ENCODE peak calls at places on chromosomes 11 and 22, in four cellular contexts. S is cardiac fibroblast, F is PC-3, V is left ventricle myocardium inferior. H is an unnamed sample.

GRCh38 chr11:44726278-44727113 is at the start of gene TSPAN18:
- DNase-seq in F (no peak), S (no peak), V (peak; percentile 31), H (no peak)

GRCh38 chr11:31262761-31263160 is 106.8 kb downstream of the DCDC1 start:
- DNase-seq in F (no peak), S (peak; percentile 5), V (no peak), H (peak; percentile 72)

GRCh38 chr22:43262990-43263644 is 76.2 kb upstream of the TTLL12 start:
- DNase-seq in V (peak; percentile 27), S (no peak), F (no peak), H (no peak)

GRCh38 chr22:41966607-41967240 is 2.5 kb upstream of the SEPTIN3 start:
- DNase-seq in V (no peak), F (peak; percentile 80), S (peak; percentile 95), H (peak; percentile 93)

GRCh38 chr11:69007978-69008381 is 5.1 kb downstream of the MRGPRF start:
- DNase-seq in S (no peak), F (no peak), V (no peak), H (no peak)

GRCh38 chr11:3849297-3849874 is 6.1 kb upstream of the STIM1 start:
- DNase-seq in F (peak; percentile 74), S (peak; percentile 66), V (no peak), H (peak; percentile 33)

GRCh38 chr11:85673422-85673821 is 8.5 kb upstream of the CREBZF start:
- DNase-seq in V (no peak), S (no peak), F (no peak), H (no peak)

GRCh38 chr22:19036523-19037273 is 85.5 kb downstream of the DGCR2 start:
- DNase-seq in S (peak; percentile 6), F (no peak), V (no peak), H (no peak)

GRCh38 chr11:96001037-96001436 is 77.1 kb upstream of the MTMR2 start:
- DNase-seq in F (no peak), S (peak; percentile 96), V (peak; percentile 77), H (peak; percentile 96)

GRCh38 chr22:48428556-48429371 is 1398.9 kb downstream of the BRD1 start:
- DNase-seq in S (peak; percentile 0), V (no peak), F (no peak), H (peak; percentile 95)

GRCh38 chr11:125342281-125342980 is 153.6 kb downstream of the FEZ1 start:
- DNase-seq in V (no peak), F (no peak), S (no peak), H (no peak)

GRCh38 chr11:58832246-58832645 is 12.3 kb downstream of the GLYATL2 start:
- DNase-seq in F (peak; percentile 78), V (no peak), S (no peak), H (no peak)

GRCh38 chr11:76637491-76638266 is 32.9 kb downstream of the LRRC32 start:
- DNase-seq in F (no peak), S (no peak), V (peak; percentile 78), H (no peak)

GRCh38 chr11:68545796-68546195 is 85.2 kb downstream of the PPP6R3 start:
- DNase-seq in V (no peak), F (peak; percentile 60), S (no peak), H (no peak)

GRCh38 chr11:77136074-77136473 is 8.0 kb downstream of the MYO7A start:
- DNase-seq in V (no peak), S (peak; percentile 59), F (peak; percentile 62), H (no peak)

GRCh38 chr11:117600976-117601708 is 195.9 kb downstream of the DSCAML1 start:
- DNase-seq in S (no peak), V (no peak), F (no peak), H (no peak)

GRCh38 chr11:85643255-85643654 is 4.5 kb upstream of the TMEM126A start:
- DNase-seq in S (no peak), V (peak; percentile 35), F (peak; percentile 46), H (no peak)

GRCh38 chr22:17836977-17837742 is 62.9 kb upstream of the BID start:
- DNase-seq in V (no peak), F (no peak), S (no peak), H (no peak)

GRCh38 chr22:46991666-46992065 is 229.2 kb downstream of the TBC1D22A start:
- DNase-seq in S (no peak), F (no peak), V (no peak), H (no peak)

GRCh38 chr11:102831128-102831708 is 12.2 kb downstream of the MMP3 start:
- DNase-seq in F (no peak), V (no peak), S (peak; percentile 53), H (peak; percentile 67)

GRCh38 chr11:75562836-75563484 is 907 bp downstream of the SERPINH1 start:
- DNase-seq in V (no peak), S (peak; percentile 84), F (peak; percentile 49), H (peak; percentile 67)

GRCh38 chr11:75563501-75563977 is 1.5 kb downstream of the SERPINH1 start:
- DNase-seq in V (no peak), S (no peak), F (no peak), H (no peak)

GRCh38 chr11:75565221-75565814 is 3.3 kb downstream of the SERPINH1 start:
- DNase-seq in S (peak; percentile 88), V (peak; percentile 69), F (peak; percentile 77), H (peak; percentile 81)

GRCh38 chr11:75562048-75562835 is at the start of gene SERPINH1:
- DNase-seq in F (peak; percentile 88), V (peak; percentile 89), S (peak; percentile 90), H (peak; percentile 90)

DNA sequence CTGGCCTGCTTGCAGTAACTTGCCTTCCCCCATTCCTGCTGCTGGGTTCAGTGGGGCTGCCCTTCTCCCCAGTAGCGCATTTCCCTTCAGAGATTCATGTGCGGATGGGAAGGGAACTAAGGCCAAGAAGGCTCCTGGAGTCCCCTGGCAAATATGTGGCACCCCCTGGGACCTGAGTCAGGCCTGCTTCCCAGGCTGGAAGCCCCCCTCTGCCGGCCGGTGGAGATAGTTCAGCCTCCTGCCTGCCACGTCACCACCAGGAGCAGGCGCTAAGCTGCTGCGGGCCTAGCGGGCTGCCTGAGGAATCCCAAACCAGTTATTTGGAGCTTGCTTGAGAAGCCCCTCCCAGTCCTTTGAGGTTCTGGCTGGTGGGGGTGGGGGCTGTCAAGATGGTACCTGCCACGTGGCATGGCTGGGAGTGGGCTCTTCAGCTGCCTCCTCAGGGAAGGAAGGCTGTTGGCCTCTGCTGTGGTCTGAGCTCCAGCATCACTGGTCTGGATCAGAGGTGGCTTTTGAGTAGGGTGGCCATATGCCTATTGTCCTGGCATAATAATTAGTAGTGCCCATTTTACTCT is 2.0 kb downstream of the SERPINH1 start:
- DNase-seq in F (no peak), S (peak; percentile 96), V (peak; percentile 64), H (peak; percentile 90)
- H3K4me3 ChIP-seq in F (peak overlapping the region; percentile 80), S (peak overlapping the region; percentile 98), V (peak overlapping the region; percentile 90), H (peak overlapping the region; percentile 99)

DNA sequence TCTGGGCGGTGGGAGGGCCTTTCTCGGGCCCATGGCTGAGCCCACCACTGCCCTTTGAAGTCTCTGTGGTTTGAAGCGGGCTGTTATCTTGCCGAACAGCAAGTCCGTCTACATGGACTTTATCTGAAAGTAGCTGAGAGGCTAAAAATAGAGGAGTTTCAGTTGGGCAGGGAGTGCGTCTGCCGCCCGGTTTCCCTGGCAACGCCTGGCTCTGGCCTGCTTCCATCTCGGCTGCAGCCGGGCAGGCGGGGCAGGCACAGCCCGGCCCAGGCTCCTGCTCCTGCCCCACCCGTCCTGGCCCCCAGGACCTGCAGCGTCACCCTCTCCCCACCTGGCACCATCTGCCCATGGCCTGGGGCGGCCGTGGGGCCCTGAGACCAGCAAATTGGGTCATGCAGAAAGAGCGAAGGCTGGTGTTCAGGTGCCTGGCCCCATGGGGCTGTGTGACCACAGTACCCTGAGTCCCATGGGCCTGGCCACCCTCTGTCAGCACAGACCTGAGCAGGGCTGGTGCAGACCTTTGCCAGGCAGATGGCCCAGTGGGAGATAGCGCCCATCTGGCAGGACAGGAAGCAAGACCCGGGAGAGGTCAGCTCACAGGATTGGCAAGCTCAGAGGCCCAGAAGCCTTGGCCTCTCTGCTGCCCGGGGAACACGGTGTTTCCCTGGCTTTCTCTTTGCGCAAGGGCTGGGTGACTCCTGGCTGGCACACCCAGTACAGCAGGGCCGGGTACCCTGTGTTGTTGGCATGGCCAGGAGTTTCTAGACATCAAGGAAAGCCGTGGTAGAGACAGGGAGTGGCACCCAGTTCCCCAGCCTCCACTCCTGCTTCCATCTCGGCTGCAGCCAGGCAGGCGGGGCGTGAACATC is 79.1 kb upstream of the KCNQ1OT1 start:
- DNase-seq in S (peak; percentile 37), V (peak; percentile 78), F (peak; percentile 33), H (peak; percentile 63)
- TF ChIP-seq CTCF in S (no peak), V (peak; percentile 57), F (no peak), H (no peak)

GRCh38 chr11:65710424-65710823 is 1.6 kb upstream of the KAT5 start:
- DNase-seq in V (no peak), S (peak; percentile 40), F (no peak), H (no peak)
- H3K4me3 ChIP-seq in V (no peak overlapping the region), S (no peak overlapping the region), F (no peak overlapping the region), H (no peak overlapping the region)

GRCh38 chr22:38518620-38519019 is 12.5 kb upstream of the DDX17 start:
- DNase-seq in F (no peak), S (no peak), V (no peak), H (no peak)

GRCh38 chr22:38513063-38513462 is 7.0 kb upstream of the DDX17 start:
- DNase-seq in S (no peak), V (no peak), F (peak; percentile 3), H (no peak)
- TF ChIP-seq CTCF in S (no peak), V (peak; percentile 43), F (peak; percentile 21), H (no peak)

GRCh38 chr11:119373059-119373875 is 8.2 kb downstream of the USP2 start:
- DNase-seq in S (no peak), F (no peak), V (no peak), H (no peak)

GRCh38 chr11:119375629-119376196 is 5.8 kb downstream of the USP2 start:
- DNase-seq in V (peak; percentile 85), F (no peak), S (peak; percentile 75), H (peak; percentile 60)

GRCh38 chr11:119376197-119376847 is 5.2 kb downstream of the USP2 start:
- DNase-seq in V (peak; percentile 62), F (no peak), S (no peak), H (no peak)

GRCh38 chr11:119373917-119374631 is 7.4 kb downstream of the USP2 start:
- DNase-seq in V (peak; percentile 66), F (peak; percentile 89), S (peak; percentile 79), H (peak; percentile 72)

DNA sequence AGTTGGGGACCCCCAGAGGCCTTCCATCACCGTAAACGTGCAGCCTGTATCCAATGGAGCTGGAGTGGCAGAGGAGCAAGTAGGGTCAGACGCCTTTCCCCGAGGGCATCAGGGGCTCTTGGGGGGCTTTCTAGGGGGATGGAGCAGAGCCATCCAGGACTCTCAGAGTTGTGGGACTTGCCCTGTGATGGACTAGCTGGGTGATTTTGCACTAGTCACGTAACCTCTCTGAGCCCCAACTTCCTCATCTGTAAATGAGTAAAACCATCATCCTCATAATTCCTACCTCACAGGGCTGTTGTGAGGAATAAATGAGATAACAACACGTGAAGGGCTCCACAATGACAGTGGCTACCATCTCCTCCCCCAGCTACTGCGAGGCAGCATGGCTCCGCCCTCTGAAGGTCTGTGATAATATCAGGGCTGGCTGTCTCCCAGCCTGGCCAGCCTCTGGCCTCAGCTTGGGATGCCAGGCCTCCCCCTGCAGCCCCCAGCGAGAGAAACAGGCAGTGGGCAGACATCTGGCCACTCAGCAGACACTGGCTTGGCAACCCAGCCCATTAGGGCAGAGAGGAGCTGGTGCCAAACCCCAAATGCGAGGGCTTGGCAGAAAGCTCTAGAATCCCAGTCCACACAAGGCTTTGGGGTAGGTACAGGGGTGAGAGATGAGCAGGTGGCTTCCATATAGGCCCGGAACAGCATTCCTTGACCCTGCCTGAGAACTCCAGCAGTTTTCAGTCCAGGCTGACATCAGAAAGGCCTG is 6.7 kb downstream of the USP2 start:
- DNase-seq in V (no peak), S (no peak), F (no peak), H (no peak)
- H3K4me3 ChIP-seq in V (peak overlapping the region; percentile 71), S (no peak overlapping the region), F (no peak overlapping the region), H (no peak overlapping the region)

H was measured in AG10803.